ENCODE peak calls at places on chromosomes 4 and X, in nine cellular contexts. E is breast epithelium, V is lung, N is kidney, B is dorsolateral prefrontal cortex, D is lower lobe of right lung, J is BE2C, Q is neural progenitor cell, Z is pancreas. A is an unnamed sample.

GRCh38 chr4:6217716-6218381 is 17.5 kb upstream of the JAKMIP1 start:
- DNase-seq in D (no peak), Z (no peak), B (no peak), J (no peak), E (no peak), Q (no peak), N (no peak), V (no peak), A (no peak)

GRCh38 chrX:38919853-38920528 is 118.7 kb downstream of the MID1IP1 start:
- DNase-seq in N (no peak), Q (no peak), E (no peak), B (no peak), V (no peak), Z (no peak), D (no peak), J (no peak), A (no peak)

GRCh38 chr4:151712777-151713176 is 48.0 kb downstream of the GATB start:
- DNase-seq in E (no peak), N (no peak), Q (no peak), J (no peak), V (no peak), B (no peak), Z (no peak), D (no peak), A (no peak)

GRCh38 chr4:6907658-6908191 is 1.9 kb upstream of the TBC1D14 start:
- DNase-seq in Z (peak; percentile 80), V (no peak), J (peak; percentile 50), Q (peak; percentile 77), E (no peak), N (peak; percentile 78), B (peak; percentile 62), D (peak; percentile 77), A (no peak)

GRCh38 chr4:17490575-17491059 is 21.3 kb downstream of the QDPR start:
- DNase-seq in E (no peak), B (no peak), N (no peak), Z (no peak), D (no peak), Q (no peak), V (no peak), J (peak; percentile 85), A (no peak)

GRCh38 chr4:84681488-84682274 is 98.8 kb downstream of the CDS1 start:
- DNase-seq in N (no peak), Z (no peak), Q (peak; percentile 60), B (peak; percentile 45), V (no peak), J (no peak), D (no peak), E (no peak), A (no peak)

GRCh38 chr4:41678086-41678485 is 70.4 kb downstream of the PHOX2B start:
- DNase-seq in D (no peak), V (no peak), Z (no peak), N (no peak), Q (no peak), B (no peak), J (no peak), E (no peak), A (no peak)

GRCh38 chr4:1021386-1022050 is 10.1 kb downstream of the FGFRL1 start:
- DNase-seq in N (no peak), D (no peak), E (no peak), B (no peak), Q (no peak), V (no peak), Z (no peak), J (no peak), A (no peak)

GRCh38 chrX:7927259-7928167 is at the start of gene PNPLA4:
- DNase-seq in E (peak; percentile 76), J (no peak), Z (peak; percentile 97), B (peak; percentile 57), Q (peak; percentile 87), V (peak; percentile 91), N (peak; percentile 96), D (peak; percentile 89), A (peak; percentile 83)

GRCh38 chr4:140135529-140136021 is 18.4 kb downstream of the MAML3 start:
- DNase-seq in V (no peak), B (peak; percentile 73), E (no peak), Z (no peak), J (peak; percentile 98), Q (no peak), N (peak; percentile 84), D (peak; percentile 54), A (peak; percentile 78)

GRCh38 chr4:74420863-74421262 is 24.1 kb upstream of the AREG start:
- DNase-seq in Q (no peak), Z (no peak), D (no peak), N (no peak), J (no peak), B (no peak), V (no peak), E (no peak), A (no peak)

GRCh38 chr4:142585411-142585810 is 260.7 kb downstream of the INPP4B start:
- DNase-seq in E (no peak), Z (no peak), V (no peak), Q (no peak), B (no peak), D (no peak), J (no peak), N (no peak), A (no peak)

GRCh38 chr4:139082750-139083532 is 67.4 kb downstream of the NOCT start:
- DNase-seq in D (peak; percentile 97), Q (peak; percentile 97), Z (peak; percentile 93), N (peak; percentile 97), E (peak; percentile 93), J (peak; percentile 96), B (peak; percentile 98), V (peak; percentile 95), A (peak; percentile 88)
- TF ChIP-seq CTCF in D (no peak), Q (no peak), Z (no peak), N (no peak), E (peak; percentile 29), J (no peak), B (peak; percentile 17), V (no peak), A (no peak)

GRCh38 chr4:123350726-123351125 is 45.9 kb upstream of the SPRY1 start:
- DNase-seq in B (no peak), J (no peak), V (no peak), Q (no peak), E (no peak), N (no peak), Z (no peak), D (no peak), A (no peak)

GRCh38 chr4:123352240-123352945 is 44.2 kb upstream of the SPRY1 start:
- DNase-seq in E (no peak), V (no peak), N (no peak), B (no peak), J (no peak), Z (no peak), D (no peak), Q (no peak), A (no peak)

GRCh38 chr4:123349401-123350190 is 47.0 kb upstream of the SPRY1 start:
- DNase-seq in B (no peak), E (no peak), N (no peak), Z (no peak), V (no peak), J (no peak), Q (peak; percentile 44), D (no peak), A (no peak)

GRCh38 chr4:123351713-123352112 is 44.9 kb upstream of the SPRY1 start:
- DNase-seq in N (peak; percentile 78), Z (peak; percentile 74), J (no peak), B (no peak), E (no peak), D (no peak), Q (no peak), V (no peak), A (no peak)

GRCh38 chr4:123350191-123350544 is 46.4 kb upstream of the SPRY1 start:
- DNase-seq in Z (no peak), E (no peak), V (no peak), B (no peak), J (no peak), D (no peak), Q (peak; percentile 43), N (no peak), A (no peak)
- TF ChIP-seq CTCF in Z (no peak), E (no peak), V (no peak), B (no peak), J (no peak), D (no peak), Q (peak; percentile 30), N (peak; percentile 44), A (no peak)

GRCh38 chr4:53702334-53703266 is 111.3 kb upstream of the LNX1 start:
- DNase-seq in E (peak; percentile 76), B (peak; percentile 50), V (peak; percentile 55), D (peak; percentile 77), Z (peak; percentile 56), N (peak; percentile 97), J (peak; percentile 92), Q (peak; percentile 50), A (peak; percentile 42)
- TF ChIP-seq CTCF in E (no peak), B (no peak), V (no peak), D (no peak), Z (no peak), N (no peak), J (peak; percentile 54), Q (peak; percentile 10), A (no peak)

DNA sequence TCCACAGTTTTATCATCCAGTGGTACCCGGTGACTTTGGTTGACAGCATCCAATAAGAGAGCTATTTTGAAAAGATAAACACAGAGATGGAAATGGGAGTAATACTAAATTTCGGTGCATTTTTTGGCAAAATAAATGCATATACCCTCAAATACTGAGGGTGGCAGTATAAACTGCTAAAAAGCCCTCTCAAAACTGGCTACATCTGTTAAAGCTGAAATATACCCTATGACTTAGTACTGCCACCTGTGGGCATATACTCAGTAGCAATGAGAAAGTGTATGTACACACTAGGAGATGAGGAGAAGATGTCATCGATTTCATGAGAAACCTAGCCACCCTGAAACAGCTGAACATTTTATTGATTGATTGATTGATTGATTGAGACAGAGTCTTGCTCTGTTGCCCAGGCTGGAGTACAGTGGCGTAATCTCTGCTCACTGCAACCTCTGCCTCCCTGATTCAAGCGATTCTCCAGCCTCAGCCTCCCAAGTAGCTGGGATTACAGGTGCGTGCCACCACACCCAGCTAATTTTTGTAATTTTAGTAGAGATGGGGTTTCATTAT is 12.2 kb upstream of the TMEM128 start:
- DNase-seq in B (no peak), N (no peak), Q (no peak), E (no peak), V (no peak), J (no peak), Z (no peak), D (no peak), A (no peak)
- TF ChIP-seq CTCF in B (no peak), N (peak; percentile 13), Q (peak; percentile 7), E (no peak), V (peak; percentile 35), J (peak; percentile 53), Z (no peak), D (peak; percentile 27), A (no peak)